ENCODE peak calls at places on chromosomes 6 and 20, in four cellular contexts. Z, B, S and N are unnamed samples.

GRCh38 chr6:123418101-123418500 is 218.6 kb downstream of the TRDN start:
- DNase-seq in Z (no peak), B (no peak), S (no peak), N (no peak)

GRCh38 chr6:16049178-16049577 is 79.7 kb upstream of the MYLIP start:
- DNase-seq in Z (no peak), B (no peak), S (no peak), N (no peak)

GRCh38 chr6:113089056-113089455 is 741.9 kb downstream of the RFPL4B start:
- DNase-seq in Z (peak; percentile 17), B (peak; percentile 62), S (peak; percentile 9), N (no peak)

GRCh38 chr20:50569864-50570836 is 60.0 kb downstream of the PTPN1 start:
- DNase-seq in Z (peak; percentile 75), B (no peak), S (peak; percentile 33), N (peak; percentile 15)

GRCh38 chr20:17678295-17678694 is 3.7 kb downstream of the RRBP1 start:
- DNase-seq in Z (peak; percentile 56), B (no peak), S (no peak), N (no peak)

GRCh38 chr20:37294262-37294981 is 5.0 kb downstream of the MANBAL start:
- DNase-seq in Z (no peak), B (no peak), S (no peak), N (no peak)

GRCh38 chr20:34074101-34074760 is 37.8 kb downstream of the EIF2S2 start:
- DNase-seq in Z (no peak), B (no peak), S (no peak), N (no peak)

GRCh38 chr6:138215071-138215470 is 3.2 kb downstream of the PBOV1 start:
- DNase-seq in Z (no peak), B (no peak), S (no peak), N (no peak)

GRCh38 chr6:110566346-110567125 is 90.1 kb upstream of the SLC22A16 start:
- DNase-seq in Z (no peak), B (no peak), S (peak; percentile 93), N (no peak)

GRCh38 chr6:53476979-53477378 is 67.9 kb downstream of the GCLC start:
- DNase-seq in Z (no peak), B (no peak), S (no peak), N (no peak)

GRCh38 chr6:143540192-143540591 is 28.7 kb upstream of the FUCA2 start:
- DNase-seq in Z (no peak), B (no peak), S (no peak), N (no peak)

GRCh38 chr6:157635388-157636244 is 187.4 kb upstream of the SNX9 start:
- DNase-seq in Z (peak; percentile 84), B (no peak), S (no peak), N (no peak)

GRCh38 chr20:45933231-45934045 is 1.0 kb upstream of the PCIF1 start:
- DNase-seq in Z (peak; percentile 87), B (peak; percentile 81), S (peak; percentile 95), N (peak; percentile 66)

GRCh38 chr20:25584905-25585704 is at the start of gene NINL:
- DNase-seq in Z (peak; percentile 16), B (peak; percentile 89), S (peak; percentile 82), N (no peak)

GRCh38 chr6:87093199-87093598 is 1.7 kb downstream of the CGA start:
- DNase-seq in Z (no peak), B (no peak), S (no peak), N (no peak)

GRCh38 chr20:48467622-48468021 is 360.2 kb downstream of the PREX1 start:
- DNase-seq in Z (peak; percentile 18), B (no peak), S (no peak), N (peak; percentile 31)

GRCh38 chr20:276620-277495 is 13.7 kb downstream of the C20orf96 start:
- DNase-seq in Z (no peak), B (no peak), S (no peak), N (no peak)

GRCh38 chr6:33249732-33250625 is 21.7 kb downstream of the VPS52 start:
- DNase-seq in Z (peak; percentile 34), B (no peak), S (no peak), N (no peak)

DNA sequence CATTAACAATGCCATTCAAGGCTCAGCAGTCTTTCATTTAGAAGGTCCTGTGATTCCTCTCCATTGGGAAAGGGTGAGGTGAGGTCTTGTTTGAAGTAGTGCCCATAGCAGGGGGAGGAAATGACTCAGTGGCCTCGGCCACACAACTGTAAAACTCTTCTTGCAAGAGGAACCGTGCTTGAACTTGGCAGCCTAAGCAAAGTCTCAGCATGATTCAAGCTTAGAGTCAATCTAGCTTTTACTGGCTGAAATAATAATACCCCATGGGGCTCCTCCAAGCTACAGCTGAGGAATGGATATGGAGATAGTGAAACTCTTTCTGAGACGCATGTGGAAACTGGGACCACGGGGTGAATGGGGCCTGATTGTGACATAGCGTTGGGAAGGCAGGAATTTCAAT is 428.2 kb downstream of the BMP2 start:
- DNase-seq in Z (no peak), B (no peak), S (no peak), N (no peak)
- TF ChIP-seq CEBPB in Z (no peak), B (no peak), S (no peak), N (no peak)

GRCh38 chr6:71510057-71510713 is 221.6 kb downstream of the OGFRL1 start:
- DNase-seq in Z (no peak), B (peak; percentile 56), S (peak; percentile 9), N (peak; percentile 27)
- TF ChIP-seq ZNF274 in Z (no peak), B (no peak), S (no peak), N (no peak)

GRCh38 chr6:4664911-4665310 is 111.3 kb upstream of the CDYL start:
- DNase-seq in Z (no peak), B (peak; percentile 20), S (no peak), N (no peak)

GRCh38 chr6:4662886-4663285 is 113.3 kb upstream of the CDYL start:
- DNase-seq in Z (no peak), B (no peak), S (no peak), N (no peak)

GRCh38 chr6:4661391-4661790 is 114.8 kb upstream of the CDYL start:
- DNase-seq in Z (no peak), B (peak; percentile 44), S (no peak), N (no peak)

GRCh38 chr6:4665489-4666417 is 110.5 kb upstream of the CDYL start:
- DNase-seq in Z (no peak), B (peak; percentile 3), S (no peak), N (no peak)

DNA sequence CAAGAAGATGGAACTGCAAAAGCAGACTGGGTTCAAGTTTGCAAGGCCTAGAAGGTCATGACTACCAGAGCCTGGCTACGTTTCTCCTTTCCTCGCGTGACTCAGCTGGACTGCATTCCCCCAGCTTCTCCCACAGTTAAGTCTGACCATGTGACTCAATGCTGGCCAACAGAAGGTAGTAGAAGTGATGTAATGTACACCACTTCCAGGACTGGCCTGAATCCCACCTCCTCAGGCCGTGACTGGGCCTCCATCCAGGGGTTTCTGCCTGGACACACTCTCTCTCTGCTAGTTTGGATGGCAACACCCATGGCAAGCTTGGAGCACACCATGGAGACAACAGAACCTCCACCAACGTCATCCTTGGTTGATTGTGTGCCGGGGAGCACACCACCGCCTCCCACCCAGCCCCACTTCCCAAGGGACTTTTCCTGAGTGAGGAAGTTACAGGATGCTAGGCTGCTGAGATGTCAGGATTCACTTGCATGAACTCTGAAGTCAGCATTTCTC is 112.0 kb upstream of the CDYL start:
- DNase-seq in Z (peak; percentile 41), B (peak; percentile 10), S (no peak), N (no peak)
- TF ChIP-seq FOSL1 in Z (peak; percentile 50), B (no peak), S (no peak), N (no peak)

GRCh38 chr6:21744321-21744720 is 150.8 kb downstream of the SOX4 start:
- DNase-seq in Z (no peak), B (no peak), S (no peak), N (no peak)
- TF ChIP-seq CEBPB in Z (no peak), B (no peak), S (no peak), N (no peak)

GRCh38 chr6:40492126-40492525 is 95.0 kb downstream of the LRFN2 start:
- DNase-seq in Z (no peak), B (peak; percentile 56), S (no peak), N (no peak)
- TF ChIP-seq ZNF274 in Z (no peak), B (no peak), S (no peak), N (no peak)

GRCh38 chr6:21149460-21149859 is 444.1 kb upstream of the SOX4 start:
- DNase-seq in Z (no peak), B (no peak), S (no peak), N (no peak)
- TF ChIP-seq FOSL1 in Z (no peak), B (no peak), S (no peak), N (no peak)

GRCh38 chr20:53622247-53623114 is 28.8 kb upstream of the ZNF217 start:
- DNase-seq in Z (peak; percentile 64), B (no peak), S (peak; percentile 35), N (no peak)
- TF ChIP-seq CEBPB in Z (peak; percentile 15), B (no peak), S (no peak), N (no peak)

GRCh38 chr6:111835807-111836206 is 37.4 kb downstream of the FYN start:
- DNase-seq in Z (no peak), B (no peak), S (no peak), N (no peak)

GRCh38 chr6:111837007-111837406 is 36.2 kb downstream of the FYN start:
- DNase-seq in Z (no peak), B (no peak), S (no peak), N (no peak)

GRCh38 chr6:111838749-111839484 is 34.3 kb downstream of the FYN start:
- DNase-seq in Z (no peak), B (no peak), S (no peak), N (no peak)

GRCh38 chr6:111840821-111841220 is 32.4 kb downstream of the FYN start:
- DNase-seq in Z (no peak), B (no peak), S (no peak), N (no peak)

DNA sequence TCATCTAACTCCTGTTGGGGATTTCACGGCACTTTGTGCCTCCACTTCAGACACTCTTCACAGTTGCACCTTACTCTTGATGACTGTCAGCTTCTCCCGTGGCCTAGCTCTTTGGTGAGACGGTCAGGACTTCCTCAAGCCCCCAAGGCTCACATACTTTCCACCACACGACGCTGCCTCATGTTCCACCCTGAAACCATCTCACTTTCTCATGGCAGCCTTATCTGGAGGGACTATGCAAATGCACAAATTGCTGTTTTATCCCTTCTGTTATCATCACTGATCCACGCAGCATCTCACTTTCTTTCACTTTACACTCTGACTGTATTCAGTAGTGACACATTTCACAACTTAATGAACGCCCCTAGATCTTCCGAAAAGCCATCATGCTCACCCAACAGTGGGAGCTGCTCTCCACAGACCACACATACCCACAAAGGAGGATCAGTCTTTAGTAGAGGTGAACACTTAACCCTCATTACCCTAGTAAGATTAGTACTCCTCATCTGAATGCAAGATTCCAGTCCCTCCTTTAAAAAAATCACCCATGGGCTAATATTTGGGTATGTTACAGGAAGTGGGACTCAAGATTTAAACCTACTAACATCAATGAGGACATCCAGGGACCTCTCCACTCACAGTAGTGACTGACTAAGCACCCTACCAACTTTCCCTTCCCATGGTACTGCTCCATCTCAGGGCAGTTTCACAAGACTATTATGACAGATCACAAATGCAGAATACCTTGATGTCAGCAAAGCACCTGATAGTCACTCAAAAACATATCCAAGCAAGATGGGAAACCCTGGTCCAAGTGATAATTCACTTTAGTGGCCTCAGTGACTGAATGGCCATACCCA is 35.4 kb downstream of the FYN start:
- DNase-seq in Z (no peak), B (no peak), S (no peak), N (no peak)
- TF ChIP-seq ZNF274 in Z (no peak), B (no peak), S (no peak), N (no peak)